ENCODE peak calls at places on chromosomes 12 and 14, in six cellular contexts. One of them, this sample, is unnamed. For H3K4me1, the result is how much of the 10 kb centered on the place peaks cover.

GRCh38 chr12:3249081-3249800 is 172.1 kb downstream of the TSPAN9 start:
- DNase-seq in cardiac muscle cell: no peak
- DNase-seq in breast epithelium: no peak
- DNase-seq in RWPE2: no peak
- DNase-seq in uterus: no peak
- DNase-seq in pancreas: no peak
- DNase-seq in this sample: no peak

GRCh38 chr12:116609715-116610114 is 50.5 kb downstream of the MAP1LC3B2 start:
- DNase-seq in cardiac muscle cell: no peak
- DNase-seq in breast epithelium: no peak
- DNase-seq in RWPE2: no peak
- DNase-seq in uterus: no peak
- DNase-seq in pancreas: no peak
- DNase-seq in this sample: no peak

GRCh38 chr12:121088208-121088585 is 44.5 kb upstream of the P2RX7 start:
- DNase-seq in cardiac muscle cell: no peak
- DNase-seq in breast epithelium: no peak
- DNase-seq in RWPE2: no peak
- DNase-seq in uterus: no peak
- DNase-seq in pancreas: no peak
- DNase-seq in this sample: no peak

GRCh38 chr12:113194971-113195391 is 9.5 kb downstream of the RITA1 start:
- DNase-seq in cardiac muscle cell: peak
- DNase-seq in breast epithelium: no peak
- DNase-seq in RWPE2: no peak
- DNase-seq in uterus: no peak
- DNase-seq in pancreas: no peak
- DNase-seq in this sample: no peak

GRCh38 chr12:110741371-110741770 is 1.3 kb downstream of the PPP1CC start:
- DNase-seq in cardiac muscle cell: peak
- DNase-seq in breast epithelium: no peak
- DNase-seq in RWPE2: no peak
- DNase-seq in uterus: no peak
- DNase-seq in pancreas: no peak
- DNase-seq in this sample: no peak

GRCh38 chr12:11719678-11720099 is 70.2 kb downstream of the ETV6 start:
- DNase-seq in cardiac muscle cell: peak
- DNase-seq in breast epithelium: no peak
- DNase-seq in RWPE2: peak
- DNase-seq in uterus: no peak
- DNase-seq in pancreas: no peak
- DNase-seq in this sample: peak

GRCh38 chr14:37466623-37467088 is 128.4 kb downstream of the FOXA1 start:
- DNase-seq in cardiac muscle cell: peak
- DNase-seq in breast epithelium: no peak
- DNase-seq in RWPE2: no peak
- DNase-seq in uterus: no peak
- DNase-seq in pancreas: no peak
- DNase-seq in this sample: no peak

GRCh38 chr14:100688051-100688450 is 38.6 kb upstream of the DLK1 start:
- DNase-seq in cardiac muscle cell: no peak
- DNase-seq in breast epithelium: no peak
- DNase-seq in RWPE2: no peak
- DNase-seq in uterus: no peak
- DNase-seq in pancreas: no peak
- DNase-seq in this sample: no peak

GRCh38 chr12:75944097-75944904 is 87.3 kb downstream of the PHLDA1 start:
- DNase-seq in cardiac muscle cell: peak
- DNase-seq in breast epithelium: no peak
- DNase-seq in RWPE2: no peak
- DNase-seq in uterus: no peak
- DNase-seq in pancreas: no peak
- DNase-seq in this sample: no peak

GRCh38 chr14:49461529-49462401 is 124.4 kb downstream of the RPS29 start:
- DNase-seq in cardiac muscle cell: peak
- DNase-seq in breast epithelium: no peak
- DNase-seq in RWPE2: no peak
- DNase-seq in uterus: peak
- DNase-seq in pancreas: no peak
- DNase-seq in this sample: peak

GRCh38 chr12:29782821-29783772 is 645 bp downstream of the TMTC1 start:
- DNase-seq in cardiac muscle cell: peak
- DNase-seq in breast epithelium: peak
- DNase-seq in RWPE2: peak
- DNase-seq in uterus: peak
- DNase-seq in pancreas: peak
- DNase-seq in this sample: no peak

GRCh38 chr14:54837508-54838149 is 65.0 kb downstream of the GCH1 start:
- DNase-seq in cardiac muscle cell: no peak
- DNase-seq in breast epithelium: no peak
- DNase-seq in RWPE2: no peak
- DNase-seq in uterus: no peak
- DNase-seq in pancreas: no peak
- DNase-seq in this sample: no peak

GRCh38 chr14:104112609-104113571 is 25.5 kb upstream of the KIF26A start:
- DNase-seq in cardiac muscle cell: no peak
- DNase-seq in breast epithelium: peak
- DNase-seq in RWPE2: peak
- DNase-seq in uterus: no peak
- DNase-seq in pancreas: no peak
- DNase-seq in this sample: no peak

GRCh38 chr14:22979748-22980392 is 2.5 kb downstream of the AJUBA start:
- DNase-seq in cardiac muscle cell: no peak
- DNase-seq in breast epithelium: no peak
- DNase-seq in RWPE2: no peak
- DNase-seq in uterus: no peak
- DNase-seq in pancreas: no peak
- DNase-seq in this sample: no peak

GRCh38 chr12:113222730-113223531 is 1.7 kb downstream of the TPCN1 start:
- DNase-seq in cardiac muscle cell: peak
- DNase-seq in breast epithelium: peak
- DNase-seq in RWPE2: no peak
- DNase-seq in uterus: peak
- DNase-seq in pancreas: no peak
- DNase-seq in this sample: no peak

GRCh38 chr14:67932708-67933107 is 113.1 kb downstream of the RAD51B start:
- DNase-seq in cardiac muscle cell: no peak
- DNase-seq in breast epithelium: no peak
- DNase-seq in RWPE2: no peak
- DNase-seq in uterus: no peak
- DNase-seq in pancreas: no peak
- DNase-seq in this sample: no peak

GRCh38 chr14:62209287-62209899 is 447.2 kb downstream of the SNAPC1 start:
- DNase-seq in cardiac muscle cell: peak
- DNase-seq in breast epithelium: no peak
- DNase-seq in RWPE2: no peak
- DNase-seq in uterus: no peak
- DNase-seq in pancreas: no peak
- DNase-seq in this sample: no peak

GRCh38 chr14:103072595-103073366 is 11.2 kb upstream of the LBHD2 start:
- DNase-seq in cardiac muscle cell: no peak
- DNase-seq in breast epithelium: no peak
- DNase-seq in RWPE2: no peak
- DNase-seq in uterus: no peak
- DNase-seq in pancreas: no peak
- DNase-seq in this sample: no peak

GRCh38 chr14:68687746-68688145 is 105.1 kb downstream of the ZFP36L1 start:
- DNase-seq in cardiac muscle cell: peak
- DNase-seq in breast epithelium: no peak
- DNase-seq in RWPE2: peak
- DNase-seq in uterus: peak
- DNase-seq in pancreas: no peak
- DNase-seq in this sample: no peak

GRCh38 chr12:131916306-131917138 is 12.6 kb upstream of the PUS1 start:
- DNase-seq in cardiac muscle cell: no peak
- DNase-seq in breast epithelium: no peak
- DNase-seq in RWPE2: no peak
- DNase-seq in uterus: no peak
- DNase-seq in pancreas: peak
- DNase-seq in this sample: no peak

GRCh38 chr12:81644503-81644902 is 114.6 kb downstream of the PPFIA2 start:
- DNase-seq in cardiac muscle cell: peak
- DNase-seq in breast epithelium: no peak
- DNase-seq in RWPE2: no peak
- DNase-seq in uterus: no peak
- DNase-seq in pancreas: no peak
- DNase-seq in this sample: no peak

GRCh38 chr12:44381341-44381740 is 494.8 kb downstream of the NELL2 start:
- DNase-seq in cardiac muscle cell: no peak
- DNase-seq in breast epithelium: no peak
- DNase-seq in RWPE2: no peak
- DNase-seq in uterus: no peak
- DNase-seq in pancreas: no peak
- DNase-seq in this sample: no peak

GRCh38 chr12:53928054-53928879 is 10.4 kb upstream of the HOXC13 start:
- DNase-seq in cardiac muscle cell: no peak
- DNase-seq in breast epithelium: no peak
- DNase-seq in RWPE2: no peak
- DNase-seq in uterus: no peak
- DNase-seq in pancreas: no peak
- DNase-seq in this sample: no peak

DNA sequence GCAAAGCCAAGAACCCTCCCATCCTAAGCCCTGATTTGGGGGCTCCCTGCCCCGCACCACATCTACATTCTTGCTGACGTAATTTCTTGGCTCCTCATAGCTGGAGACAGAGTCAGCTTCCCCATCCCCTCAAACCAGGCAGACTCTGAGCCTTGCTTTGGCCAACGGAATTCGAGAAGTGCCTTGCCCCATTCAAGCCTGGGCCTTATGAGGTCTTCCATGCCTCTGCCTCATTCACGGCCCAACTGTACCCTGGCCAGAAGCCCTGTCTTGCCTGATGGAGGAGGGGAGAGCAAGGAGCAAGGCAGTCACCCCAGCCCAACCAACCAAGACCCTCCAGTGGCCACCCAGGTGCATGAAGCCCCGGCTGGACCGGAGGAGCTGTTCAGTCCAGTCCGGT is 164.1 kb downstream of the PIWIL1 start:
- DNase-seq in cardiac muscle cell: no peak
- DNase-seq in breast epithelium: no peak
- DNase-seq in RWPE2: no peak
- DNase-seq in uterus: no peak
- DNase-seq in pancreas: no peak
- DNase-seq in this sample: no peak
- H3K4me3 ChIP-seq in cardiac muscle cell: no peak
- H3K4me3 ChIP-seq in breast epithelium: no peak
- H3K4me3 ChIP-seq in RWPE2: no peak
- H3K4me3 ChIP-seq in uterus: no peak
- H3K4me3 ChIP-seq in pancreas: no peak
- H3K4me3 ChIP-seq in this sample: no peak

GRCh38 chr12:104412681-104413080 is 44.1 kb upstream of the CHST11 start:
- DNase-seq in cardiac muscle cell: no peak
- DNase-seq in breast epithelium: no peak
- DNase-seq in RWPE2: no peak
- DNase-seq in uterus: no peak
- DNase-seq in pancreas: no peak
- DNase-seq in this sample: no peak

GRCh38 chr12:104411826-104412626 is 44.7 kb upstream of the CHST11 start:
- DNase-seq in cardiac muscle cell: peak
- DNase-seq in breast epithelium: no peak
- DNase-seq in RWPE2: no peak
- DNase-seq in uterus: no peak
- DNase-seq in pancreas: no peak
- DNase-seq in this sample: no peak

GRCh38 chr12:104413330-104413729 is 43.4 kb upstream of the CHST11 start:
- DNase-seq in cardiac muscle cell: no peak
- DNase-seq in breast epithelium: no peak
- DNase-seq in RWPE2: no peak
- DNase-seq in uterus: no peak
- DNase-seq in pancreas: no peak
- DNase-seq in this sample: no peak

GRCh38 chr12:104410326-104410725 is 46.4 kb upstream of the CHST11 start:
- DNase-seq in cardiac muscle cell: no peak
- DNase-seq in breast epithelium: no peak
- DNase-seq in RWPE2: no peak
- DNase-seq in uterus: no peak
- DNase-seq in pancreas: no peak
- DNase-seq in this sample: no peak

DNA sequence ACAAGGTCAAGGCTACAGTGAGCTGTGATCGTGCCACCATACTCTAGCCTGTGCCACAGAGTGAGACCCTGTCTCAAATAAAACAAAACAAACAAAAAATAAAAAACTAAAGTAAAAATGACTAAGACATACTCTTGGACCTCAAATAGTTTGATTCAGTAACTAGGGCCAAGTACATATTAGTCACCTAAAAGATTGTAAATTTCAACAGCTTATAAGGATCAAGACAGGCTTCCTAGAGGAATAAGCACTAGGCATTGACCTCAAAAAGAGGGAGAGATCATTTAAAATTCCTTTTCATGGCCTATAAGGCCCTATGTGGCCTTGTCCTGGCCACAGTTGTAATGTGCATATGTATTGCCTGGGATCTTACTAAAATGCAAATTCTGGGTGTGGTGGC is 46.0 kb upstream of the CHST11 start:
- DNase-seq in cardiac muscle cell: peak
- DNase-seq in breast epithelium: no peak
- DNase-seq in RWPE2: no peak
- DNase-seq in uterus: no peak
- DNase-seq in pancreas: no peak
- DNase-seq in this sample: no peak
- H3K4me1 ChIP-seq in cardiac muscle cell: under half
- H3K4me1 ChIP-seq in breast epithelium: under half
- H3K4me1 ChIP-seq in RWPE2: under half
- H3K4me1 ChIP-seq in uterus: under half
- H3K4me1 ChIP-seq in pancreas: under half
- H3K4me1 ChIP-seq in this sample: under half

DNA sequence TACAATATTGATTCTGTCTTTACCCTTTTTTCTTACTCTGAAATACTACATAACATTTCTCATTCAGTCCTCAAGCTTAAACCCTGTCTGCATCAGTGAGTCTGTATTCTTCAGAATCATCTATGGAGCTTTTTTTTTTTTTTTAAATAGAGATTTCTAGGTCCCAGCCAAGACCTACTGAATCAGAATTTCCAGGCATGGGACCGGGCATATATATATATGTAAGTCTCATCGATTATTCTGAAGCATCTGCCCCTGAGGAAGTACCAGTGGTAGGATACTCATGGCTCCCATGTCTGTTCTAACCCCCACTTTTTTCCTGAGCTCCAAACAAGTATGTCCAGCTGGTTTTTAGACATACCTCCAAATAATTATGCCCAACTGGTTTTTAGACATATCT is 6.1 kb downstream of the DDX47 start:
- DNase-seq in cardiac muscle cell: no peak
- DNase-seq in breast epithelium: no peak
- DNase-seq in RWPE2: no peak
- DNase-seq in uterus: no peak
- DNase-seq in pancreas: no peak
- DNase-seq in this sample: no peak
- H3K27ac ChIP-seq in cardiac muscle cell: no peak
- H3K27ac ChIP-seq in breast epithelium: peak
- H3K27ac ChIP-seq in RWPE2: peak
- H3K27ac ChIP-seq in uterus: peak
- H3K27ac ChIP-seq in pancreas: no peak
- H3K27ac ChIP-seq in this sample: no peak

DNA sequence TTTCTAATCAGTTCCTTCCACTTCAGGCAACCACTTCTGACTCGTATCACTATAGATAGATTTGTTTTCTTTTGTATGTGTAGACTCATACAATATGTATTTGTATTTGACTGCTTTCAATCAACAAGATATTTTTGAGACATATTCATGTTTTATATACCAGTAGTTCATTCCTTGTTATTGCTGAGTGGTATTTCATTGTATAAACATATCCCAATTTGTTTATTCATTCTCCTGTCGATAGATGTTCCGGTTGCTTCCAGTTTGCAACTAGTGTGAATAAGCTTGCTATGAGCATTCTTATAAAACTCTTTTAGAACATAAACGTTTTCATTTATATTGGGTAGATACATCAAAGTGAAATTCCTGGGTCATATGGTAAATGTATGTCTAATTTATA is 119.2 kb downstream of the FIGNL2 start:
- DNase-seq in cardiac muscle cell: no peak
- DNase-seq in breast epithelium: no peak
- DNase-seq in RWPE2: no peak
- DNase-seq in uterus: no peak
- DNase-seq in pancreas: no peak
- DNase-seq in this sample: no peak
- H3K4me3 ChIP-seq in cardiac muscle cell: no peak
- H3K4me3 ChIP-seq in breast epithelium: no peak
- H3K4me3 ChIP-seq in RWPE2: no peak
- H3K4me3 ChIP-seq in uterus: no peak
- H3K4me3 ChIP-seq in pancreas: no peak
- H3K4me3 ChIP-seq in this sample: no peak